ENCODE peak calls at places on chromosomes 13 and 19, in seven cellular contexts. One of them, this sample, is unnamed. For H3K36me3 and H3K9me3, the result is how much of the 10 kb centered on the place peaks cover.

GRCh38 chr13:50071399-50071798 is 56.2 kb downstream of the KCNRG start:
- DNase-seq in adrenal gland: no peak
- DNase-seq in transverse colon: no peak
- DNase-seq in ovary: no peak
- DNase-seq in IMR-90: no peak
- DNase-seq in HCT116: no peak
- DNase-seq in heart left ventricle: no peak
- DNase-seq in this sample: no peak

GRCh38 chr19:57348136-57348535 is 2.9 kb upstream of the ZNF304 start:
- DNase-seq in adrenal gland: no peak
- DNase-seq in transverse colon: no peak
- DNase-seq in ovary: no peak
- DNase-seq in IMR-90: peak
- DNase-seq in HCT116: no peak
- DNase-seq in heart left ventricle: no peak
- DNase-seq in this sample: no peak

GRCh38 chr13:94268661-94269060 is 210.8 kb downstream of the DCT start:
- DNase-seq in adrenal gland: no peak
- DNase-seq in transverse colon: no peak
- DNase-seq in ovary: no peak
- DNase-seq in IMR-90: peak
- DNase-seq in HCT116: no peak
- DNase-seq in heart left ventricle: no peak
- DNase-seq in this sample: no peak

GRCh38 chr13:105806335-105806920 is 729.0 kb downstream of the EFNB2 start:
- DNase-seq in adrenal gland: no peak
- DNase-seq in transverse colon: no peak
- DNase-seq in ovary: no peak
- DNase-seq in IMR-90: no peak
- DNase-seq in HCT116: no peak
- DNase-seq in heart left ventricle: no peak
- DNase-seq in this sample: no peak

GRCh38 chr19:3061214-3062161 is 807 bp downstream of the TLE5 start:
- DNase-seq in adrenal gland: peak
- DNase-seq in transverse colon: peak
- DNase-seq in ovary: peak
- DNase-seq in IMR-90: peak
- DNase-seq in HCT116: no peak
- DNase-seq in heart left ventricle: peak
- DNase-seq in this sample: peak

GRCh38 chr19:29872224-29872731 is 60.5 kb downstream of the CCNE1 start:
- DNase-seq in adrenal gland: no peak
- DNase-seq in transverse colon: no peak
- DNase-seq in ovary: no peak
- DNase-seq in IMR-90: no peak
- DNase-seq in HCT116: no peak
- DNase-seq in heart left ventricle: no peak
- DNase-seq in this sample: no peak

GRCh38 chr13:50678464-50679162 is 164.9 kb downstream of the DLEU7 start:
- DNase-seq in adrenal gland: no peak
- DNase-seq in transverse colon: no peak
- DNase-seq in ovary: no peak
- DNase-seq in IMR-90: peak
- DNase-seq in HCT116: peak
- DNase-seq in heart left ventricle: no peak
- DNase-seq in this sample: no peak

GRCh38 chr19:54254195-54254906 is 2.7 kb downstream of the LILRB5 start:
- DNase-seq in adrenal gland: no peak
- DNase-seq in transverse colon: no peak
- DNase-seq in ovary: no peak
- DNase-seq in IMR-90: no peak
- DNase-seq in HCT116: no peak
- DNase-seq in heart left ventricle: no peak
- DNase-seq in this sample: no peak

GRCh38 chr13:57045816-57046691 is 94.7 kb upstream of the PRR20A start:
- DNase-seq in adrenal gland: no peak
- DNase-seq in transverse colon: no peak
- DNase-seq in ovary: no peak
- DNase-seq in IMR-90: no peak
- DNase-seq in HCT116: no peak
- DNase-seq in heart left ventricle: no peak
- DNase-seq in this sample: no peak

GRCh38 chr19:38070573-38070972 is 153.4 kb downstream of the DPF1 start:
- DNase-seq in adrenal gland: no peak
- DNase-seq in transverse colon: no peak
- DNase-seq in ovary: no peak
- DNase-seq in IMR-90: peak
- DNase-seq in HCT116: no peak
- DNase-seq in heart left ventricle: no peak
- DNase-seq in this sample: no peak

GRCh38 chr13:41017153-41017552 is 2.0 kb downstream of the ELF1 start:
- DNase-seq in adrenal gland: no peak
- DNase-seq in transverse colon: peak
- DNase-seq in ovary: no peak
- DNase-seq in IMR-90: no peak
- DNase-seq in HCT116: no peak
- DNase-seq in heart left ventricle: no peak
- DNase-seq in this sample: peak

GRCh38 chr13:31007392-31007791 is 74.9 kb downstream of the TEX26 start:
- DNase-seq in adrenal gland: no peak
- DNase-seq in transverse colon: no peak
- DNase-seq in ovary: no peak
- DNase-seq in IMR-90: no peak
- DNase-seq in HCT116: no peak
- DNase-seq in heart left ventricle: no peak
- DNase-seq in this sample: no peak

GRCh38 chr19:28977826-28978225 is 235.1 kb downstream of the UQCRFS1 start:
- DNase-seq in adrenal gland: no peak
- DNase-seq in transverse colon: no peak
- DNase-seq in ovary: no peak
- DNase-seq in IMR-90: no peak
- DNase-seq in HCT116: no peak
- DNase-seq in heart left ventricle: no peak
- DNase-seq in this sample: no peak

GRCh38 chr19:51366999-51367564 is 894 bp upstream of the ETFB start:
- DNase-seq in adrenal gland: no peak
- DNase-seq in transverse colon: peak
- DNase-seq in ovary: no peak
- DNase-seq in IMR-90: no peak
- DNase-seq in HCT116: no peak
- DNase-seq in heart left ventricle: peak
- DNase-seq in this sample: peak

GRCh38 chr19:54315956-54316355 is 3.0 kb upstream of the LILRA5 start:
- DNase-seq in adrenal gland: no peak
- DNase-seq in transverse colon: no peak
- DNase-seq in ovary: no peak
- DNase-seq in IMR-90: no peak
- DNase-seq in HCT116: no peak
- DNase-seq in heart left ventricle: no peak
- DNase-seq in this sample: no peak

GRCh38 chr19:14477417-14478112 is 2.4 kb upstream of the PTGER1 start:
- DNase-seq in adrenal gland: peak
- DNase-seq in transverse colon: no peak
- DNase-seq in ovary: no peak
- DNase-seq in IMR-90: no peak
- DNase-seq in HCT116: no peak
- DNase-seq in heart left ventricle: no peak
- DNase-seq in this sample: no peak

GRCh38 chr13:46124967-46125933 is 20.4 kb upstream of the CPB2 start:
- DNase-seq in adrenal gland: no peak
- DNase-seq in transverse colon: no peak
- DNase-seq in ovary: no peak
- DNase-seq in IMR-90: no peak
- DNase-seq in HCT116: no peak
- DNase-seq in heart left ventricle: no peak
- DNase-seq in this sample: no peak

GRCh38 chr13:51832471-51833152 is 12.4 kb downstream of the TMEM272 start:
- DNase-seq in adrenal gland: peak
- DNase-seq in transverse colon: peak
- DNase-seq in ovary: no peak
- DNase-seq in IMR-90: peak
- DNase-seq in HCT116: no peak
- DNase-seq in heart left ventricle: peak
- DNase-seq in this sample: no peak

GRCh38 chr19:54478677-54479266 is 5.7 kb upstream of the CDC42EP5 start:
- DNase-seq in adrenal gland: peak
- DNase-seq in transverse colon: no peak
- DNase-seq in ovary: no peak
- DNase-seq in IMR-90: peak
- DNase-seq in HCT116: peak
- DNase-seq in heart left ventricle: no peak
- DNase-seq in this sample: no peak

GRCh38 chr19:31353826-31354225 is 4.6 kb upstream of the TSHZ3 start:
- DNase-seq in adrenal gland: no peak
- DNase-seq in transverse colon: no peak
- DNase-seq in ovary: no peak
- DNase-seq in IMR-90: no peak
- DNase-seq in HCT116: no peak
- DNase-seq in heart left ventricle: no peak
- DNase-seq in this sample: no peak

GRCh38 chr13:35850569-35850968 is 280.6 kb downstream of the DCLK1 start:
- DNase-seq in adrenal gland: no peak
- DNase-seq in transverse colon: no peak
- DNase-seq in ovary: no peak
- DNase-seq in IMR-90: no peak
- DNase-seq in HCT116: no peak
- DNase-seq in heart left ventricle: no peak
- DNase-seq in this sample: no peak

GRCh38 chr13:75072368-75072767 is 409.6 kb downstream of the TBC1D4 start:
- DNase-seq in adrenal gland: no peak
- DNase-seq in transverse colon: no peak
- DNase-seq in ovary: no peak
- DNase-seq in IMR-90: no peak
- DNase-seq in HCT116: no peak
- DNase-seq in heart left ventricle: no peak
- DNase-seq in this sample: no peak
- TF ChIP-seq POLR2A in adrenal gland: no peak
- TF ChIP-seq POLR2A in transverse colon: no peak
- TF ChIP-seq POLR2A in ovary: no peak
- TF ChIP-seq POLR2A in IMR-90: no peak
- TF ChIP-seq POLR2A in HCT116: no peak
- TF ChIP-seq POLR2A in heart left ventricle: no peak
- TF ChIP-seq POLR2A in this sample: no peak

GRCh38 chr19:34366670-34367423 is 1.9 kb downstream of the GPI start:
- DNase-seq in adrenal gland: peak
- DNase-seq in transverse colon: no peak
- DNase-seq in ovary: no peak
- DNase-seq in IMR-90: peak
- DNase-seq in HCT116: no peak
- DNase-seq in heart left ventricle: no peak
- DNase-seq in this sample: no peak

GRCh38 chr19:34368338-34368737 is 3.3 kb downstream of the GPI start:
- DNase-seq in adrenal gland: peak
- DNase-seq in transverse colon: no peak
- DNase-seq in ovary: no peak
- DNase-seq in IMR-90: no peak
- DNase-seq in HCT116: no peak
- DNase-seq in heart left ventricle: no peak
- DNase-seq in this sample: no peak

GRCh38 chr19:34367424-34367957 is 2.5 kb downstream of the GPI start:
- DNase-seq in adrenal gland: no peak
- DNase-seq in transverse colon: no peak
- DNase-seq in ovary: no peak
- DNase-seq in IMR-90: no peak
- DNase-seq in HCT116: no peak
- DNase-seq in heart left ventricle: no peak
- DNase-seq in this sample: no peak

GRCh38 chr19:34370983-34371382 is 6.0 kb downstream of the GPI start:
- DNase-seq in adrenal gland: peak
- DNase-seq in transverse colon: no peak
- DNase-seq in ovary: no peak
- DNase-seq in IMR-90: no peak
- DNase-seq in HCT116: no peak
- DNase-seq in heart left ventricle: no peak
- DNase-seq in this sample: no peak

DNA sequence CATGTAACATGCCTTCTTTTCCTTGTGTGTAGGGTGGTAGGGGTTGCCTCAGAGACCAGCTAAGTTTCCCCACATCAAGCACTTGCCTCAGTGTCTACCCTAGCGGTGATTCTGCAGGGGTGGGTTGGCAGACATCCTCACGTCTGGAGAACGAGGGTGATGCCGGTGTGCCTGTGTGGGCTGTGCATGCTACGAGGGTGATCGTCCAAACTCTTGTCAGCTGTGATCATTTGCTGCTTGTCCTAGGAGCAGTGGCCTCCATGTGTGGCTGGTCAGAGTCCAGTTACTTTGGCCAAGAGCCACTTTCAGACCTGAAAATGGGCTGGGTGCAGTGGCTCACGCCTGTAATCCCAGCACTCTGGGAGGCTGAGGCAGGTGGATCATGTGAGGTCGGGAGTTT is 5.1 kb downstream of the GPI start:
- DNase-seq in adrenal gland: no peak
- DNase-seq in transverse colon: no peak
- DNase-seq in ovary: no peak
- DNase-seq in IMR-90: no peak
- DNase-seq in HCT116: no peak
- DNase-seq in heart left ventricle: no peak
- DNase-seq in this sample: no peak
- H3K36me3 ChIP-seq in adrenal gland: under half
- H3K36me3 ChIP-seq in transverse colon: under half
- H3K36me3 ChIP-seq in ovary: under half
- H3K36me3 ChIP-seq in IMR-90: half or more
- H3K36me3 ChIP-seq in HCT116: half or more
- H3K36me3 ChIP-seq in heart left ventricle: under half
- H3K36me3 ChIP-seq in this sample: half or more

DNA sequence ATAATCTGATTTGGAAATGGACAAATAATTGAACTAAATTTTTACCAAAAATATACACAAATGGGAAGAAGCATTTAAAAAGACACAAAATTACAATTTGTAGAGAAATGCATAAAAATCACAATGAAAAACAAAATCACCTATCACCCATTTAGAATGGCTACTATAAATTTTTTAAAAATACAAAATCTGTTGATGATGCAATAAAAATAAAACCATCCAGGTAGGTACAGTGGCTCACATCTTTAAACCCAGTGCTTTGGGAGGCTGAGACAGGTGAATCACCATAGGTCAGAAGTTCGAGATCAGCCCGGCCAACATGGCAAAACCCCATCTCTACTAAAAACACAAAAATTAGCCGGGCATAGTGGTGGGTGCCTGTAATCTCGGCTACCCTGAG is 23.5 kb downstream of the ZNF43 start:
- DNase-seq in adrenal gland: no peak
- DNase-seq in transverse colon: no peak
- DNase-seq in ovary: no peak
- DNase-seq in IMR-90: no peak
- DNase-seq in HCT116: no peak
- DNase-seq in heart left ventricle: no peak
- DNase-seq in this sample: no peak
- H3K9me3 ChIP-seq in adrenal gland: under half
- H3K9me3 ChIP-seq in transverse colon: half or more
- H3K9me3 ChIP-seq in ovary: half or more
- H3K9me3 ChIP-seq in IMR-90: half or more
- H3K9me3 ChIP-seq in HCT116: under half
- H3K9me3 ChIP-seq in heart left ventricle: half or more
- H3K9me3 ChIP-seq in this sample: half or more

DNA sequence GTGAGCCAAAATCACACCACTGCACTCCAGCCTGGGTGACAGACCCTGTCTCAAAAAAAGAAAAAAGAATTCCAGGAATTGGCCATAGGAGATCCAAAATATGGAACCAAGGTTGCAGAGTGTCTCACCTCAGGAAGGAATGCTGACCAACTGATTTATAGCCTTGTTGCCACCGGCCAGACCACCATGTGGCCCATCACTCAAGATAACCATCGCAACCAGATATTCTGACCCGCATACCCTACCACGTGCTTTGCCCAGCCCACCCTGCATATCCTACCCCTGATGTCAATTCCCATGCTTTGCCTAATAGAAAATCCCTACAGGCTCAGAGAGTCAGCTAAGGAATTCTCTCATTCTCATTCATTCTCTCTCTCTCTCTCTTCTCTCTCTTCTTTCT is 95.1 kb upstream of the DOCK9 start:
- DNase-seq in adrenal gland: no peak
- DNase-seq in transverse colon: no peak
- DNase-seq in ovary: no peak
- DNase-seq in IMR-90: no peak
- DNase-seq in HCT116: no peak
- DNase-seq in heart left ventricle: no peak
- DNase-seq in this sample: no peak
- TF ChIP-seq POLR2A in adrenal gland: no peak
- TF ChIP-seq POLR2A in transverse colon: no peak
- TF ChIP-seq POLR2A in ovary: no peak
- TF ChIP-seq POLR2A in IMR-90: no peak
- TF ChIP-seq POLR2A in HCT116: no peak
- TF ChIP-seq POLR2A in heart left ventricle: no peak
- TF ChIP-seq POLR2A in this sample: no peak

This sample was measured in stomach.